ENCODE peak calls at places on chromosomes 16 and 17, in ten cellular contexts. N is mucosa of descending colon; Z is GM23248; W is NCI-H460; V is nephron progenitor cell; U is effector memory CD8-positive, alpha-beta T cell; C is trophoblast cell; H is GM10248; X is activated gamma-delta T cell treated with anti-CD3 and anti-CD28 coated beads, Interleukin-2, amount 50 U/mL, for 16 hours; R is HS-27A. A is an unnamed sample.

GRCh38 chr17:48262982-48263586 is 155.5 kb downstream of the SNX11 start:
- DNase-seq in U (no peak), H (no peak), C (no peak), N (no peak), Z (peak; percentile 33), W (peak; percentile 11), V (no peak), X (no peak), R (no peak), A (no peak)

GRCh38 chr16:52068447-52069074 is 478.4 kb downstream of the TOX3 start:
- DNase-seq in U (no peak), X (no peak), Z (peak; percentile 35), H (no peak), C (no peak), R (no peak), W (no peak), V (peak; percentile 27), N (peak; percentile 64), A (no peak)

GRCh38 chr17:75872434-75873351 is 5.7 kb downstream of the TRIM47 start:
- DNase-seq in W (peak; percentile 84), H (no peak), C (no peak), V (no peak), R (no peak), U (peak; percentile 45), Z (peak; percentile 93), X (no peak), N (peak; percentile 79), A (peak; percentile 31)

GRCh38 chr16:85639529-85640253 is 26.6 kb downstream of the GSE1 start:
- DNase-seq in V (no peak), N (no peak), U (no peak), H (no peak), C (no peak), X (no peak), R (no peak), Z (peak; percentile 57), W (no peak), A (no peak)

GRCh38 chr16:4651842-4652241 is 27.2 kb downstream of the MGRN1 start:
- DNase-seq in U (no peak), H (no peak), Z (no peak), V (no peak), N (no peak), W (no peak), C (no peak), X (no peak), R (no peak), A (no peak)

GRCh38 chr17:81651692-81652091 is 4.7 kb downstream of the PDE6G start:
- DNase-seq in N (no peak), W (no peak), X (no peak), U (no peak), Z (peak; percentile 90), H (no peak), R (peak; percentile 57), C (no peak), V (no peak), A (no peak)

GRCh38 chr17:28599311-28600184 is 723 bp upstream of the SPAG5 start:
- DNase-seq in Z (peak; percentile 96), U (no peak), V (no peak), R (peak; percentile 31), X (peak; percentile 24), H (peak; percentile 73), C (peak; percentile 72), W (peak; percentile 80), N (peak; percentile 77), A (peak; percentile 67)

GRCh38 chr16:67447508-67448076 is 16.7 kb downstream of the HSD11B2 start:
- DNase-seq in C (peak; percentile 61), U (peak; percentile 41), X (peak; percentile 25), H (peak; percentile 79), W (peak; percentile 77), V (no peak), N (peak; percentile 82), R (no peak), Z (peak; percentile 40), A (peak; percentile 51)

GRCh38 chr16:10616744-10617640 is 36.6 kb upstream of the EMP2 start:
- DNase-seq in R (no peak), Z (peak; percentile 72), N (peak; percentile 82), U (no peak), H (no peak), C (no peak), W (peak; percentile 60), X (no peak), V (peak; percentile 42), A (no peak)

GRCh38 chr17:39164675-39165143 is 1.3 kb downstream of the ARL5C start:
- DNase-seq in W (peak; percentile 73), U (peak; percentile 68), H (peak; percentile 97), Z (peak; percentile 92), V (peak; percentile 88), R (peak; percentile 24), X (peak; percentile 62), N (peak; percentile 85), C (peak; percentile 54), A (peak; percentile 69)

GRCh38 chr16:12500771-12501170 is 302.9 kb downstream of the CPPED1 start:
- DNase-seq in Z (no peak), C (no peak), X (no peak), H (no peak), W (no peak), V (no peak), N (peak; percentile 80), U (no peak), R (no peak), A (no peak)

GRCh38 chr16:17125671-17126070 is 345.1 kb downstream of the XYLT1 start:
- DNase-seq in X (no peak), H (no peak), C (no peak), R (no peak), U (no peak), N (no peak), W (no peak), V (no peak), Z (peak; percentile 25), A (no peak)

GRCh38 chr17:44777394-44778348 is 18.9 kb downstream of the ADAM11 start:
- DNase-seq in U (no peak), V (no peak), W (no peak), R (no peak), H (no peak), X (no peak), C (no peak), Z (no peak), N (no peak), A (no peak)

GRCh38 chr16:75420987-75421819 is 12.1 kb downstream of the CFDP1 start:
- DNase-seq in R (no peak), V (peak; percentile 88), W (peak; percentile 30), U (no peak), X (no peak), H (no peak), N (peak; percentile 86), Z (peak; percentile 64), C (no peak), A (no peak)

GRCh38 chr17:64174686-64175456 is 44.9 kb upstream of the ERN1 start:
- DNase-seq in Z (peak; percentile 55), U (no peak), W (no peak), V (no peak), R (no peak), X (no peak), N (peak; percentile 11), H (no peak), C (peak; percentile 41), A (no peak)

GRCh38 chr16:30335598-30336474 is 19.3 kb downstream of the CD2BP2 start:
- DNase-seq in N (peak; percentile 42), V (no peak), W (no peak), U (peak; percentile 30), H (no peak), C (no peak), R (no peak), X (no peak), Z (peak; percentile 53), A (no peak)

GRCh38 chr17:12983986-12984932 is 33.6 kb downstream of the ELAC2 start:
- DNase-seq in C (no peak), U (no peak), V (no peak), N (peak; percentile 52), R (no peak), H (no peak), X (no peak), W (no peak), Z (peak; percentile 98), A (no peak)

GRCh38 chr17:62807812-62808575 is at the start of gene MARCHF10:
- DNase-seq in Z (no peak), X (peak; percentile 5), V (peak; percentile 81), C (peak; percentile 48), H (peak; percentile 69), N (peak; percentile 11), W (no peak), R (no peak), U (no peak), A (peak; percentile 41)

GRCh38 chr17:71304498-71305158 is 816.2 kb upstream of the SOX9 start:
- DNase-seq in V (no peak), H (no peak), Z (no peak), N (no peak), U (no peak), X (no peak), C (no peak), W (no peak), R (no peak), A (no peak)

GRCh38 chr17:15281909-15282308 is 16.8 kb upstream of the PMP22 start:
- DNase-seq in X (no peak), W (no peak), R (no peak), U (no peak), Z (peak; percentile 50), V (no peak), N (no peak), H (no peak), C (no peak), A (no peak)

GRCh38 chr17:35082073-35082657 is 18.7 kb upstream of the RFFL start:
- DNase-seq in R (peak; percentile 56), Z (peak; percentile 87), N (no peak), W (no peak), X (no peak), H (no peak), U (no peak), V (no peak), C (no peak), A (no peak)

GRCh38 chr17:13619462-13619861 is 17.7 kb upstream of the HS3ST3A1 start:
- DNase-seq in C (no peak), Z (no peak), H (no peak), V (no peak), N (no peak), W (no peak), U (no peak), X (no peak), R (no peak), A (no peak)

GRCh38 chr16:8828541-8829165 is 31.0 kb downstream of the PMM2 start:
- DNase-seq in N (no peak), W (no peak), C (no peak), X (no peak), V (no peak), R (no peak), H (no peak), U (no peak), Z (peak; percentile 37), A (no peak)

GRCh38 chr17:73393962-73394361 is 82.2 kb upstream of the CDC42EP4 start:
- DNase-seq in Z (peak; percentile 26), N (no peak), C (no peak), W (no peak), H (no peak), R (no peak), U (no peak), V (no peak), X (no peak), A (no peak)

GRCh38 chr17:42348104-42348503 is 40.1 kb downstream of the STAT3 start:
- DNase-seq in N (no peak), Z (no peak), V (no peak), C (no peak), U (no peak), H (no peak), R (no peak), W (no peak), X (no peak), A (no peak)

GRCh38 chr17:8673621-8674020 is 43.1 kb upstream of the MYH10 start:
- DNase-seq in W (no peak), X (no peak), V (no peak), H (no peak), C (no peak), N (no peak), R (no peak), U (no peak), Z (peak; percentile 91), A (no peak)

GRCh38 chr16:12643034-12643455 is 160.6 kb downstream of the CPPED1 start:
- DNase-seq in C (no peak), H (no peak), N (no peak), V (no peak), Z (no peak), X (no peak), R (no peak), W (no peak), U (no peak), A (no peak)

GRCh38 chr16:67158637-67159600 is 790 bp downstream of the TRADD start:
- DNase-seq in X (peak; percentile 56), N (peak; percentile 79), Z (peak; percentile 67), V (no peak), H (peak; percentile 81), U (peak; percentile 74), C (peak; percentile 80), W (no peak), R (no peak), A (peak; percentile 79)

A was measured in activated CD4-positive, alpha-beta T cell treated with anti-CD3 and anti-CD28 coated beads, Interleukin-2, amount 50 U/mL, for 4 hours.